ENCODE peak calls at places on chromosome 21, in four cellular contexts. One of them, this sample, is unnamed.
A peak's percentile ranks its signal among the peaks of the same experiment; 100 is the strongest.

GRCh38 chr21:36188081-36188681 is 31.6 kb downstream of the DOP1B start:
- DNase-seq in fibroblast of lung: no peak
- DNase-seq in SJSA1: no peak
- DNase-seq in midbrain: no peak
- DNase-seq in this sample: peak; percentile 48

GRCh38 chr21:39658066-39658465 is 45.3 kb downstream of the B3GALT5 start:
- DNase-seq in SJSA1: no peak
- DNase-seq in fibroblast of lung: no peak
- DNase-seq in midbrain: no peak
- DNase-seq in this sample: no peak

GRCh38 chr21:46368533-46369285 is 44.8 kb downstream of the PCNT start:
- DNase-seq in fibroblast of lung: no peak
- DNase-seq in midbrain: no peak
- DNase-seq in SJSA1: no peak
- DNase-seq in this sample: no peak

GRCh38 chr21:27382404-27382803 is 415.5 kb upstream of the ADAMTS5 start:
- DNase-seq in fibroblast of lung: no peak
- DNase-seq in midbrain: no peak
- DNase-seq in SJSA1: no peak
- DNase-seq in this sample: no peak

GRCh38 chr21:15741510-15741909 is 11.7 kb downstream of the USP25 start:
- DNase-seq in fibroblast of lung: peak; percentile 79
- DNase-seq in SJSA1: no peak
- DNase-seq in midbrain: no peak
- DNase-seq in this sample: no peak

GRCh38 chr21:35375115-35375514 is 326.0 kb upstream of the RUNX1 start:
- DNase-seq in SJSA1: no peak
- DNase-seq in midbrain: no peak
- DNase-seq in fibroblast of lung: peak; percentile 91
- DNase-seq in this sample: no peak

GRCh38 chr21:14956826-14957225 is 108.0 kb downstream of the NRIP1 start:
- DNase-seq in midbrain: no peak
- DNase-seq in SJSA1: no peak
- DNase-seq in fibroblast of lung: peak; percentile 87
- DNase-seq in this sample: no peak

GRCh38 chr21:30444204-30444603 is 4.1 kb downstream of the KRTAP15-1 start:
- DNase-seq in midbrain: no peak
- DNase-seq in SJSA1: no peak
- DNase-seq in fibroblast of lung: no peak
- DNase-seq in this sample: no peak

GRCh38 chr21:43023175-43023574 is 48.8 kb downstream of the PKNOX1 start:
- DNase-seq in SJSA1: no peak
- DNase-seq in fibroblast of lung: no peak
- DNase-seq in midbrain: no peak
- DNase-seq in this sample: no peak

GRCh38 chr21:34705032-34705431 is 36.2 kb downstream of the CLIC6 start:
- DNase-seq in fibroblast of lung: no peak
- DNase-seq in SJSA1: no peak
- DNase-seq in midbrain: no peak
- DNase-seq in this sample: no peak

GRCh38 chr21:34916446-34916845 is 132.7 kb downstream of the RUNX1 start:
- DNase-seq in midbrain: no peak
- DNase-seq in fibroblast of lung: peak; percentile 77
- DNase-seq in SJSA1: peak; percentile 63
- DNase-seq in this sample: no peak

GRCh38 chr21:42057861-42058437 is 13.2 kb upstream of the UMODL1 start:
- DNase-seq in fibroblast of lung: peak; percentile 44
- DNase-seq in SJSA1: no peak
- DNase-seq in midbrain: no peak
- DNase-seq in this sample: peak; percentile 82

GRCh38 chr21:41868062-41868710 is 11.0 kb downstream of the PRDM15 start:
- DNase-seq in SJSA1: no peak
- DNase-seq in fibroblast of lung: no peak
- DNase-seq in midbrain: no peak
- DNase-seq in this sample: no peak

GRCh38 chr21:43352568-43353281 is 74.2 kb downstream of the SIK1 start:
- DNase-seq in SJSA1: no peak
- DNase-seq in fibroblast of lung: peak; percentile 24
- DNase-seq in midbrain: no peak
- DNase-seq in this sample: no peak

GRCh38 chr21:46081022-46081861 is 16.7 kb upstream of the COL6A2 start:
- DNase-seq in fibroblast of lung: no peak
- DNase-seq in midbrain: no peak
- DNase-seq in SJSA1: peak; percentile 38
- DNase-seq in this sample: no peak

GRCh38 chr21:33640697-33641338 is 723 bp downstream of the CRYZL1 start:
- DNase-seq in fibroblast of lung: peak; percentile 36
- DNase-seq in midbrain: no peak
- DNase-seq in SJSA1: no peak
- DNase-seq in this sample: no peak